ENCODE peak calls at places on chromosomes 3 and 15, in five cellular contexts. V, K, O, X and L are unnamed samples.

GRCh38 chr15:66172339-66172980 is 81.1 kb downstream of the MEGF11 start:
- DNase-seq in O (no peak), V (no peak), K (no peak), X (no peak), L (no peak)

GRCh38 chr3:148229107-148229506 is 468.6 kb upstream of the AGTR1 start:
- DNase-seq in O (no peak), X (no peak), K (no peak), V (no peak), L (no peak)

GRCh38 chr3:126539558-126540250 is 15.7 kb downstream of the CHST13 start:
- DNase-seq in O (peak; percentile 26), V (no peak), K (no peak), X (no peak), L (no peak)

GRCh38 chr3:38583688-38584087 is 65.8 kb downstream of the SCN5A start:
- DNase-seq in O (no peak), K (no peak), V (no peak), X (no peak), L (no peak)

GRCh38 chr3:124168271-124168670 is 176.3 kb upstream of the ROPN1 start:
- DNase-seq in O (no peak), V (no peak), X (no peak), K (no peak), L (no peak)

GRCh38 chr3:71581981-71582611 is 1.4 kb downstream of the FOXP1 start:
- DNase-seq in K (peak; percentile 46), O (peak; percentile 87), X (peak; percentile 54), V (peak; percentile 81), L (no peak)

GRCh38 chr3:18767756-18768303 is 342.7 kb upstream of the SATB1 start:
- DNase-seq in K (no peak), X (no peak), V (no peak), O (no peak), L (no peak)

GRCh38 chr3:47294392-47294791 is 11.6 kb downstream of the KLHL18 start:
- DNase-seq in O (no peak), X (no peak), K (no peak), V (no peak), L (no peak)

GRCh38 chr15:59104912-59105732 is at the start of gene CCNB2:
- DNase-seq in X (peak; percentile 77), K (peak; percentile 76), V (peak; percentile 97), O (peak; percentile 89), L (peak; percentile 98)

GRCh38 chr3:173556546-173556945 is 159.0 kb downstream of the NLGN1 start:
- DNase-seq in V (no peak), X (no peak), K (no peak), O (no peak), L (no peak)

GRCh38 chr3:12545473-12545791 is at the start of gene MKRN2OS:
- DNase-seq in V (peak; percentile 67), X (no peak), K (no peak), O (no peak), L (peak; percentile 70)

GRCh38 chr3:30924763-30925162 is 30.3 kb upstream of the GADL1 start:
- DNase-seq in V (no peak), X (no peak), K (no peak), O (no peak), L (no peak)

GRCh38 chr3:114624047-114624445 is 330.2 kb downstream of the TIGIT start:
- DNase-seq in O (no peak), K (peak; percentile 81), V (no peak), X (no peak), L (no peak)

GRCh38 chr3:98917608-98918007 is 16.1 kb upstream of the DCBLD2 start:
- DNase-seq in X (no peak), V (no peak), K (no peak), O (no peak), L (no peak)

GRCh38 chr3:38008191-38008701 is 17.7 kb downstream of the VILL start:
- DNase-seq in K (no peak), V (no peak), X (no peak), O (no peak), L (no peak)

GRCh38 chr3:192482809-192483208 is 244.5 kb downstream of the FGF12 start:
- DNase-seq in V (no peak), K (no peak), X (no peak), O (no peak), L (no peak)

GRCh38 chr3:37402351-37402750 is 228.0 kb upstream of the LRRFIP2 start:
- DNase-seq in X (no peak), K (peak; percentile 8), V (no peak), O (no peak), L (no peak)

GRCh38 chr3:157838457-157838856 is 267.8 kb downstream of the SHOX2 start:
- DNase-seq in K (no peak), X (no peak), O (no peak), V (no peak), L (no peak)

GRCh38 chr3:129892857-129893615 is 475 bp downstream of the TMCC1 start:
- DNase-seq in X (peak; percentile 7), K (peak; percentile 29), O (peak; percentile 89), V (peak; percentile 89), L (peak; percentile 22)

GRCh38 chr3:129888739-129889138 is 4.8 kb downstream of the TMCC1 start:
- DNase-seq in K (no peak), X (no peak), O (no peak), V (no peak), L (peak; percentile 56)

GRCh38 chr3:129892486-129892856 is 1.0 kb downstream of the TMCC1 start:
- DNase-seq in O (no peak), X (peak; percentile 56), V (no peak), K (no peak), L (no peak)

GRCh38 chr3:129890891-129891290 is 2.6 kb downstream of the TMCC1 start:
- DNase-seq in K (no peak), O (no peak), X (no peak), V (no peak), L (no peak)

GRCh38 chr3:129890125-129890524 is 3.4 kb downstream of the TMCC1 start:
- DNase-seq in X (no peak), V (no peak), K (peak; percentile 10), O (no peak), L (no peak)
- H3K27ac ChIP-seq in X (no peak overlapping the region), V (no peak overlapping the region), K (no peak overlapping the region), O (peak overlapping the region; percentile 25), L (no peak overlapping the region)

GRCh38 chr3:111984636-111985298 is 5.9 kb downstream of the ABHD10 start:
- DNase-seq in K (no peak), O (no peak), X (no peak), V (no peak), L (no peak)
- TF ChIP-seq CTCF in K (no peak), O (no peak), X (no peak), V (no peak), L (no peak)

DNA sequence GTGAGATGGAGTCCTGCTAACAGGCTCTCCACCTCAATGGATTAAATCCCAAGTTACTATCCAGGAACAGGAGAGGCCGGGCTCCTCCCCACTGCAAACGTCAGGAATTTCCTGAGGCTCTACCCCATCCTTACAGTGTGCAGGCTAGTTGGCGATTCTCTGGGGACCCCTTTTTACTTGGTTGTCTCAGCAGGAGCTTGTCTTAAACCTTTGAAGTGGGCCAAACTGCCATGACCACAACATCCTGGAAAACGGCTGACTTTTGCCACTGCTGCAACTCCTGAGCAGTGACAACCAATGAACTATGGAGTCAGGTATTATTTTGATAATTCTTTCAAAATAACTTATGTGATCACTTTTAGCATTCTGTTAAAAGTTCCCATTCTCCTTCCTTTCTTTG is 440.9 kb upstream of the CCDC54 start:
- DNase-seq in O (no peak), K (no peak), X (no peak), V (no peak), L (no peak)
- H3K27ac ChIP-seq in O (no peak overlapping the region), K (no peak overlapping the region), X (no peak overlapping the region), V (no peak overlapping the region), L (no peak overlapping the region)

GRCh38 chr15:69480932-69481331 is 28.3 kb downstream of the RPLP1 start:
- DNase-seq in K (no peak), X (no peak), V (no peak), O (no peak), L (no peak)
- TF ChIP-seq CTCF in K (no peak), X (no peak), V (no peak), O (no peak), L (no peak)

GRCh38 chr3:146557745-146558144 is 13.3 kb upstream of the PLSCR1 start:
- DNase-seq in O (no peak), X (no peak), V (no peak), K (no peak), L (no peak)

GRCh38 chr3:146558811-146559210 is 14.4 kb upstream of the PLSCR1 start:
- DNase-seq in O (no peak), K (no peak), X (no peak), V (no peak), L (no peak)

GRCh38 chr3:146555311-146555710 is 10.9 kb upstream of the PLSCR1 start:
- DNase-seq in X (no peak), K (no peak), O (no peak), V (no peak), L (no peak)

GRCh38 chr3:146550743-146551510 is 6.5 kb upstream of the PLSCR1 start:
- DNase-seq in O (no peak), V (no peak), K (no peak), X (no peak), L (peak; percentile 79)

DNA sequence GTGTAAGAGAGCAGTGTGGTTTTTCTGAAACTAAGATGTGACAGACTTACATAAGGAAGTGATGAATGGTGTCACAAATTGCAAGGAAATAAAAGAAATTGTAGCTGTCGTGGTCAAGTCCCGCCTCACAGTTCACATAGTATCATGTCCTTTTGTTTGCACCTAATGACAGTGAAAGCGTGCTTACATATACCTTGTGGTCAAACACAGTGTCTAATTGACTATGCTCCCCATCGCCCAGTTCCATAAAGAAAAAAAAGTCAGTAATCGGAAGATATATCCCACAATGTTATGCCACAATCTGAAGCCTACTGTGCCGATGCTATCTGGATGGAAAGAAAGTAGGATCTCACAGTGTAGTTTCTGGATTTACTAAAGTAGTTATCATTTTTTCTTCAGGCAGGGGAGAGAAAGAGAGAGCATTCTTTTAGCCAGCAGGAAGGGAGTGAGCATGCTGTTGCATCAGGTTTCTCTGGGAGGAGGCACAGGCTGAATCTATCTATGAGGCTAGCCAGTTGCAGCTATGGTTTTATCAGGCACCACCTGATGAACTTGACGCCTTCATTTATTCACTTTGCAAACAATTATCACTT is 9.9 kb upstream of the PLSCR1 start:
- DNase-seq in K (no peak), O (no peak), X (no peak), V (no peak), L (no peak)
- H3K27ac ChIP-seq in K (no peak overlapping the region), O (no peak overlapping the region), X (no peak overlapping the region), V (no peak overlapping the region), L (no peak overlapping the region)

DNA sequence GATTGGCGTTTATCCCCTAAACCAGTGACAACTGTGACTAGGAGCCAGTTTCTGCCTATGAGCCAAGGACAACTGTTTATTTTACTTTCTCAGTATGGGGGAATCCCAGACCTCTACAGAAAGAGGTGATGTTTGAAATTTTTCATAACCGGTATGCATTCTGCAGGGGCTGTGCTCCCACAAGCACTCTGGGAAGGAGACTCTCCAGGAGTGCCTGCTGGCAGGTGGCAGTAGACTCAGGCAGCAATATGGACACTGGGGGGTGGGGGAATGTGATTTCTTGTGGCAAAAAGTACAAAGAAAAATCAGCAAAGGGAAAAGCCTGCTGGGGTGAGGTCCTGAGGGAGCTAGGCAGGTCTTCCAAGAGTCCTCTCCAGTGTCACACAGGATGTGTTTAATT is 5.9 kb downstream of the TGM4 start:
- DNase-seq in O (no peak), V (no peak), X (no peak), K (no peak), L (no peak)
- TF ChIP-seq CTCF in O (no peak), V (no peak), X (no peak), K (no peak), L (no peak)